ENCODE peak calls at places on chromosomes 16 and 17, in six cellular contexts. D, Y, X, N, C and F are unnamed samples.

GRCh38 chr17:55303701-55304145 is 39.0 kb downstream of the HLF start:
- DNase-seq in D (no peak), C (no peak), N (no peak), X (no peak), Y (no peak), F (no peak)

GRCh38 chr16:22284637-22285515 is 12.3 kb upstream of the POLR3E start:
- DNase-seq in N (no peak), Y (no peak), X (no peak), D (no peak), C (no peak), F (no peak)

GRCh38 chr17:73991260-73991659 is 212.2 kb upstream of the RPL38 start:
- DNase-seq in X (no peak), C (no peak), N (no peak), D (no peak), Y (no peak), F (no peak)

GRCh38 chr16:2514333-2515179 is 804 bp downstream of the ATP6V0C start:
- DNase-seq in N (no peak), X (no peak), Y (no peak), C (no peak), D (peak; percentile 24), F (peak; percentile 69)

GRCh38 chr17:69175262-69175811 is 33.6 kb upstream of the ABCA6 start:
- DNase-seq in C (no peak), Y (no peak), D (no peak), X (no peak), N (no peak), F (no peak)

GRCh38 chr16:87051526-87052320 is 265.5 kb downstream of the C16orf95 start:
- DNase-seq in D (no peak), C (no peak), N (no peak), Y (no peak), X (no peak), F (no peak)

GRCh38 chr17:30380106-30380420 is 1.3 kb downstream of the CPD start:
- DNase-seq in X (no peak), D (no peak), C (no peak), N (no peak), Y (peak; percentile 77), F (no peak)

GRCh38 chr17:16419074-16419928 is 3.9 kb downstream of the TRPV2 start:
- DNase-seq in X (no peak), D (no peak), N (no peak), Y (no peak), C (peak; percentile 48), F (no peak)

GRCh38 chr17:11944587-11944986 is 52.7 kb downstream of the ZNF18 start:
- DNase-seq in C (peak; percentile 66), X (no peak), D (no peak), N (no peak), Y (no peak), F (no peak)

GRCh38 chr16:85523602-85524364 is 89.3 kb upstream of the GSE1 start:
- DNase-seq in X (peak; percentile 71), Y (no peak), N (no peak), C (no peak), D (no peak), F (peak; percentile 62)

GRCh38 chr17:57506253-57506911 is 238.7 kb downstream of the CCDC182 start:
- DNase-seq in Y (no peak), D (no peak), X (no peak), N (no peak), C (no peak), F (no peak)

GRCh38 chr17:80742091-80742490 is 197.5 kb downstream of the RPTOR start:
- DNase-seq in X (no peak), C (no peak), N (no peak), D (no peak), Y (no peak), F (no peak)

GRCh38 chr17:62592305-62593099 is 35.0 kb upstream of the MRC2 start:
- DNase-seq in D (no peak), C (peak; percentile 2), X (no peak), Y (peak; percentile 12), N (no peak), F (no peak)

GRCh38 chr17:72591500-72592241 is 470.9 kb downstream of the SOX9 start:
- DNase-seq in N (no peak), D (no peak), C (no peak), X (no peak), Y (no peak), F (no peak)

GRCh38 chr17:4604111-4604644 is 19.8 kb downstream of the SMTNL2 start:
- DNase-seq in N (no peak), X (peak; percentile 93), Y (no peak), D (no peak), C (no peak), F (peak; percentile 94)

GRCh38 chr17:15351925-15352324 is 10.5 kb upstream of the TEKT3 start:
- DNase-seq in C (peak; percentile 50), Y (no peak), N (no peak), X (no peak), D (no peak), F (no peak)

GRCh38 chr17:73013816-73014663 is 78.4 kb downstream of the SLC39A11 start:
- DNase-seq in Y (peak; percentile 22), X (no peak), N (no peak), D (no peak), C (no peak), F (no peak)

GRCh38 chr17:32689348-32689747 is 187.6 kb downstream of the MYO1D start:
- DNase-seq in D (no peak), Y (no peak), N (no peak), C (no peak), X (no peak), F (no peak)

GRCh38 chr17:1188812-1189211 is 9.0 kb upstream of the ABR start:
- DNase-seq in N (peak; percentile 88), Y (no peak), D (no peak), X (peak; percentile 92), C (no peak), F (peak; percentile 76)

GRCh38 chr17:42844761-42845555 is 578 bp downstream of the AOC2 start:
- DNase-seq in Y (no peak), X (no peak), C (no peak), D (no peak), N (no peak), F (no peak)

GRCh38 chr17:43908111-43908721 is 880 bp upstream of the MPP2 start:
- DNase-seq in X (peak; percentile 80), C (no peak), N (peak; percentile 72), D (peak; percentile 12), Y (peak; percentile 65), F (peak; percentile 61)

GRCh38 chr16:55478827-55479559 is at the start of gene MMP2:
- DNase-seq in Y (no peak), N (peak; percentile 79), C (no peak), X (peak; percentile 88), D (no peak), F (peak; percentile 85)

GRCh38 chr17:76246080-76247066 is 6.1 kb upstream of the RNF157 start:
- DNase-seq in X (no peak), D (no peak), Y (peak; percentile 61), C (no peak), N (no peak), F (no peak)

GRCh38 chr17:76546556-76547182 is 6.8 kb downstream of the PRCD start:
- DNase-seq in C (no peak), Y (no peak), N (no peak), D (no peak), X (no peak), F (peak; percentile 35)

GRCh38 chr17:75785016-75785769 is 587 bp downstream of the UNK start:
- DNase-seq in C (no peak), Y (peak; percentile 66), D (peak; percentile 86), N (peak; percentile 95), X (peak; percentile 93), F (peak; percentile 96)

GRCh38 chr17:76327689-76328088 is 19.6 kb upstream of the QRICH2 start:
- DNase-seq in X (no peak), C (no peak), D (no peak), N (no peak), Y (no peak), F (no peak)

GRCh38 chr17:40260528-40260927 is 27.2 kb upstream of the CDC6 start:
- DNase-seq in C (no peak), D (no peak), Y (no peak), N (no peak), X (no peak), F (no peak)

GRCh38 chr17:52395308-52395707 is 236.8 kb upstream of the CA10 start:
- DNase-seq in D (no peak), N (no peak), Y (no peak), C (no peak), X (no peak), F (no peak)

GRCh38 chr17:77424585-77425344 is 284.0 kb downstream of the SEC14L1 start:
- DNase-seq in C (no peak), D (no peak), X (peak; percentile 95), Y (no peak), N (peak; percentile 89), F (peak; percentile 96)

GRCh38 chr17:75625813-75626486 is 7.3 kb upstream of the SMIM5 start:
- DNase-seq in C (no peak), N (no peak), X (no peak), D (no peak), Y (peak; percentile 74), F (no peak)

GRCh38 chr17:70654706-70655105 is 485.4 kb downstream of the KCNJ2 start:
- DNase-seq in Y (no peak), X (no peak), N (no peak), D (no peak), C (no peak), F (no peak)

GRCh38 chr17:70621593-70621992 is 452.3 kb downstream of the KCNJ2 start:
- DNase-seq in X (no peak), C (no peak), D (no peak), Y (no peak), N (no peak), F (no peak)

GRCh38 chr17:1709971-1710806 is at the start of gene TLCD2:
- DNase-seq in X (peak; percentile 87), D (no peak), C (no peak), N (peak; percentile 79), Y (no peak), F (peak; percentile 76)

GRCh38 chr17:76252040-76252954 is 12.0 kb upstream of the RNF157 start:
- DNase-seq in D (no peak), C (no peak), X (peak; percentile 72), Y (no peak), N (no peak), F (no peak)

GRCh38 chr17:37160940-37161339 is 212.2 kb downstream of the AATF start:
- DNase-seq in N (no peak), D (no peak), Y (no peak), C (no peak), X (no peak), F (no peak)